ENCODE peak calls at places on chromosomes 7 and 10, in four cellular contexts. B is astrocyte, G is transverse colon, J is progenitor cell of endocrine pancreas. V is an unnamed sample.

GRCh38 chr10:115968236-115968635 is 304.8 kb downstream of the GFRA1 start:
- DNase-seq in J (no peak), G (no peak), B (no peak), V (no peak)

GRCh38 chr10:44462338-44462914 is 77.5 kb upstream of the CXCL12 start:
- DNase-seq in J (no peak), G (no peak), B (peak), V (no peak)

GRCh38 chr7:19133891-19134290 is 11.3 kb downstream of the FERD3L start:
- DNase-seq in B (no peak), J (no peak), G (no peak), V (no peak)

GRCh38 chr7:1638113-1638726 is 31.9 kb upstream of the ELFN1 start:
- DNase-seq in J (no peak), G (no peak), B (no peak), V (no peak)

GRCh38 chr7:69577221-69577620 is 21.1 kb upstream of the AUTS2 start:
- DNase-seq in J (no peak), B (peak), G (no peak), V (no peak)

GRCh38 chr7:29563590-29564454 is at the start of gene PRR15:
- DNase-seq in J (peak), G (peak), B (peak), V (peak)

GRCh38 chr7:90645784-90646183 is 49.7 kb downstream of the CDK14 start:
- DNase-seq in G (no peak), J (no peak), B (no peak), V (no peak)

GRCh38 chr7:73436031-73436929 is 2.7 kb downstream of the FZD9 start:
- DNase-seq in B (no peak), J (no peak), G (no peak), V (peak)

GRCh38 chr10:5323446-5323845 is 41.3 kb upstream of the UCN3 start:
- DNase-seq in B (no peak), G (no peak), J (no peak), V (no peak)

GRCh38 chr7:151518105-151518780 is 1.5 kb downstream of the RHEB start:
- DNase-seq in G (peak), J (no peak), B (peak), V (peak)

GRCh38 chr7:101984997-101985645 is 167.7 kb downstream of the CUX1 start:
- DNase-seq in G (no peak), J (no peak), B (no peak), V (no peak)

GRCh38 chr7:146654048-146654447 is 537.4 kb downstream of the CNTNAP2 start:
- DNase-seq in B (no peak), J (no peak), G (no peak), V (no peak)

GRCh38 chr10:59362991-59363390 is 642 bp upstream of the FAM13C start:
- DNase-seq in J (peak), B (peak), G (peak), V (peak)

GRCh38 chr7:15462721-15463389 is 99.0 kb downstream of the AGMO start:
- DNase-seq in J (no peak), G (no peak), B (peak), V (no peak)

GRCh38 chr10:114019226-114019625 is 24.4 kb upstream of the ADRB1 start:
- DNase-seq in B (no peak), G (no peak), J (no peak), V (no peak)

GRCh38 chr7:124857672-124858235 is 71.9 kb downstream of the POT1 start:
- DNase-seq in B (no peak), G (no peak), J (no peak), V (no peak)

DNA sequence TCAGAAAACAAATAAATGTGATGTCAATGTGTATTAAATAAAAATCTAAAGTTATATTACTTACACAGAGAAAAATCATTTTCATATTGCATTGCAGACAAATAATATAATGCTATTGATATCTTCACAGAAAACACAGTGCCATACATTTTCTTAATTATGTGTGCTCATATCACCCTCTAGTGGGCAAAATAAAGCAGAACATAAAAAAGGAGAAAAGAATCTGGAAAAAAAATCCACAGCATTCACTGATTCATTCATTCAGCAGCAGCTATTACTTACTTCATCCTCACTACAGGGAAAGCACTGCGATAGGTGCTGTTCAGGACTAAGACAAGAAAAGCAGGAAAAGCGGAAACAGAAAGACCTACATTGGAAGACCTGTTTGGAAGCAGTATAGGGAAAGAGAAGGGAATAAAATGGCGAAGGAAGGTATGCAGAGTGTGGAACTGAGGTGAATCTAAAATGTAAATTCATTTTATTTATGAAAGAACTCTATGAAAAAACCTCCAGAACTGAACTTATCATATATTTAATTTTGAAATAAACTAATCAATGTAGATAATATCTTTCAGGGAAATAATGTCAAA is 73.2 kb downstream of the POT1 start:
- DNase-seq in B (peak), J (no peak), G (no peak), V (no peak)
- TF ChIP-seq CTCF in B (peak), J (peak), G (peak), V (peak)

GRCh38 chr7:97847791-97848190 is 24.4 kb downstream of the ASNS start:
- DNase-seq in J (no peak), B (no peak), G (no peak), V (no peak)

GRCh38 chr7:97842772-97843345 is 29.3 kb downstream of the ASNS start:
- DNase-seq in B (no peak), G (no peak), J (no peak), V (no peak)

GRCh38 chr7:97846945-97847344 is 25.3 kb downstream of the ASNS start:
- DNase-seq in G (no peak), J (no peak), B (no peak), V (no peak)

GRCh38 chr7:97844036-97844435 is 28.2 kb downstream of the ASNS start:
- DNase-seq in G (no peak), J (no peak), B (no peak), V (no peak)

GRCh38 chr7:97845622-97846203 is 26.5 kb downstream of the ASNS start:
- DNase-seq in J (no peak), G (no peak), B (no peak), V (no peak)
- TF ChIP-seq CTCF in J (peak), G (peak), B (peak), V (peak)

DNA sequence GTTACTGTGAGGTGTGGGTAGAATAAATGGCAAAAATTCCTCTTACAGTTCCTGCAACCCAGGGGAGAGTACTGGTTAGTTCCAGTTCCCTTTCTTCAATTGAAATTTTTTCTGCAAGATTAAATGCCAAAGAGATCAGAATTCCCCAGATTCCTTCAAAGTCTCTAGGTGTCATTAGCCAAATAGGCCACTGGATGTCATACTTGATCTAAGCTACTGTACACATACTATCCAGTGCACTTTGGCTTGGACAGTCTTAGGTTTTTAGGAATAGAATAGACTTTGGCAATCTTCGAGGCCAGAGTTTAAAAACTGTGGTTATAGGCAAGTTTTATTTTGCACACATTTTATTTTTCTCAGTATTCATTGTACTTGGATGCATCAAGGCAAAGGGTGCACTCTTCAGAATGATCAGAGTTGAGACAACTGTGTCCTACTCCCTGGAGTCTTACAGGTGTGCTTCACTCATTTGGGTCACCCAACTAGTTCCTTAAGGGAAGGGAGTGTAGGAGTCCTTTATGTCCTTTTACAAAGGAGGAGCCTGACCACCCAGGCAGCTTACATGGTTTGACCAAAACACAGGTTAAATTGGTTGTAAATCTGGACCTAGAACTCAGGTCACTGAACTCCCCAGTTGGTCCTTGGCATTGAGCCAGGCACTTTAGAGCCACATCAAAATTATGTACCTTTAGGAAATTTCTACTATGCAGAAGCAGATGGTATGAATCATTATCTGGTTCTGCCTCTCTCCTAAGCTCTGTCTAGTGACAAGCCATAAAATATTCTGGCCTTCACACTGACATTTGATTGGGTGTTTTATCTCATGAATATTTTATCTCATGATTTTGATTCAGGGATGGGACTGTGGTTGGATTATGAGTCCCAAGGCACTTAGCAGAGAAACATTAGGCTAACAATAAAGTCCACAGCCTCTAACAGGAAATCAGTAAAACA is 49.5 kb downstream of the ASAH2B start:
- DNase-seq in J (no peak), G (no peak), B (peak), V (no peak)
- TF ChIP-seq CTCF in J (peak), G (peak), B (peak), V (peak)

GRCh38 chr7:159008055-159008405 is 136.6 kb downstream of the VIPR2 start:
- DNase-seq in B (no peak), G (no peak), J (no peak), V (no peak)

GRCh38 chr7:159005618-159006017 is 139.0 kb downstream of the VIPR2 start:
- DNase-seq in B (no peak), J (no peak), G (no peak), V (no peak)

GRCh38 chr7:159008417-159008816 is 136.2 kb downstream of the VIPR2 start:
- DNase-seq in G (no peak), B (no peak), J (no peak), V (no peak)

GRCh38 chr7:159006610-159007130 is 138.0 kb downstream of the VIPR2 start:
- DNase-seq in B (no peak), G (no peak), J (no peak), V (no peak)

GRCh38 chr7:159007308-159008054 is 137.2 kb downstream of the VIPR2 start:
- DNase-seq in J (no peak), G (no peak), B (no peak), V (no peak)
- TF ChIP-seq CTCF in J (no peak), G (no peak), B (no peak), V (no peak)

GRCh38 chr7:32073533-32073932 is 3.3 kb upstream of the PDE1C start:
- DNase-seq in G (no peak), J (no peak), B (peak), V (no peak)

GRCh38 chr7:32071466-32072091 is 1.4 kb upstream of the PDE1C start:
- DNase-seq in B (no peak), G (no peak), J (no peak), V (no peak)

GRCh38 chr7:32070406-32071360 is at the start of gene PDE1C:
- DNase-seq in G (no peak), B (no peak), J (peak), V (peak)

GRCh38 chr7:32070051-32070405 is 179 bp downstream of the PDE1C start:
- DNase-seq in B (no peak), G (no peak), J (no peak), V (no peak)

DNA sequence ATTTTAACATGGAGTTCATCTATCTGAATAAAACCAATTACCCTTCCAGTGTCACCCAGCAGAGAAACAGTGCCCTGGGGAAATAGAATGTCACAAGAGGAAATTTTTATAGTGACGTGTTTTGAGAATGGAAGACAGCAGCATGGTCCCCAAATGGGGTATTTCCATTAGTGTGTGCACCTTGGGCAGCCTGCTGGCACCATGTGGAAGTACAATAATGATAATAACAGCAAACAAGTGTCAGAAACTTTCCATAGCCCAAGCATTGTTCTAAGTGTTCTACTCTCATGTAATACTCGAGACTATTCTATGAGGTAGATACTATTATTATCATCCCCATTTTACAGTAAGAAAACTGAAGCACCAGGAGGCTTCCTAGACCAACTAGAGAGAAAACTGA is 2.2 kb upstream of the PDE1C start:
- DNase-seq in G (no peak), J (no peak), B (no peak), V (no peak)
- TF ChIP-seq CTCF in G (no peak), J (peak), B (no peak), V (peak)

GRCh38 chr7:34317039-34317438 is 341.0 kb upstream of the NPSR1 start:
- DNase-seq in J (no peak), G (no peak), B (no peak), V (no peak)

GRCh38 chr7:34320412-34320811 is 337.6 kb upstream of the NPSR1 start:
- DNase-seq in J (no peak), B (no peak), G (no peak), V (no peak)

GRCh38 chr7:34322841-34323240 is 335.2 kb upstream of the NPSR1 start:
- DNase-seq in B (no peak), J (no peak), G (no peak), V (no peak)

GRCh38 chr7:34320926-34321609 is 336.9 kb upstream of the NPSR1 start:
- DNase-seq in B (peak), J (peak), G (peak), V (peak)
- TF ChIP-seq CTCF in B (peak), J (peak), G (peak), V (peak)

V was measured in dorsolateral prefrontal cortex.